ENCODE peak calls at places on chromosomes 5 and 9, in ten cellular contexts. D is hepatocyte, A is brain microvascular endothelial cell, I is AG10803, E is HTR-8/SVneo, M is glutamatergic neuron, T is iris pigment epithelial cell, Y is psoas muscle, L is substantia nigra, P is NCI-H82. U is an unnamed sample.

GRCh38 chr9:127489471-127490115 is 38.3 kb downstream of the LRSAM1 start:
- DNase-seq in L (no peak), I (no peak), M (peak; percentile 76), P (peak; percentile 63), Y (no peak), D (no peak), E (no peak), A (no peak), T (no peak), U (no peak)

GRCh38 chr9:126984969-126985368 is 70.4 kb downstream of the RALGPS1 start:
- DNase-seq in L (no peak), E (no peak), M (no peak), A (no peak), D (no peak), P (no peak), I (peak; percentile 6), Y (peak; percentile 81), T (no peak), U (no peak)

GRCh38 chr9:79623799-79624721 is 52.3 kb downstream of the TLE4 start:
- DNase-seq in A (no peak), D (peak; percentile 31), P (no peak), E (no peak), L (peak; percentile 27), T (no peak), Y (peak; percentile 48), I (no peak), M (no peak), U (no peak)

GRCh38 chr9:34653131-34653530 is 1.1 kb downstream of the IL11RA start:
- DNase-seq in T (peak; percentile 20), P (no peak), A (peak; percentile 37), Y (no peak), E (no peak), I (peak; percentile 77), L (no peak), M (no peak), D (no peak), U (peak; percentile 67)

GRCh38 chr9:70603020-70603411 is 188.6 kb upstream of the KLF9 start:
- DNase-seq in M (no peak), Y (no peak), A (no peak), D (no peak), I (no peak), T (no peak), E (no peak), P (no peak), L (no peak), U (no peak)

GRCh38 chr9:37976714-37977477 is 73.0 kb upstream of the SLC25A51 start:
- DNase-seq in E (no peak), Y (no peak), L (no peak), I (peak; percentile 81), D (peak; percentile 71), P (no peak), A (peak; percentile 90), M (no peak), T (peak; percentile 96), U (peak; percentile 75)

GRCh38 chr5:154831451-154831850 is 19.0 kb downstream of the FAXDC2 start:
- DNase-seq in M (no peak), E (no peak), Y (no peak), P (peak; percentile 24), I (no peak), L (no peak), A (no peak), T (no peak), D (no peak), U (no peak)

GRCh38 chr5:110590187-110590586 is 136.3 kb downstream of the TMEM232 start:
- DNase-seq in A (peak; percentile 11), P (peak; percentile 61), E (no peak), I (peak; percentile 18), L (no peak), M (no peak), Y (no peak), D (peak; percentile 30), T (peak; percentile 22), U (peak; percentile 50)

GRCh38 chr5:140925806-140926205 is 293 bp upstream of the PCDHAC1 start:
- DNase-seq in L (no peak), P (no peak), M (no peak), I (no peak), E (no peak), T (no peak), Y (no peak), A (no peak), D (no peak), U (no peak)

GRCh38 chr9:131027872-131028179 is 18.9 kb downstream of the LAMC3 start:
- DNase-seq in I (no peak), E (no peak), T (no peak), P (no peak), M (no peak), D (no peak), Y (no peak), L (no peak), A (no peak), U (no peak)

GRCh38 chr5:103569313-103570060 is 6.9 kb upstream of the NUDT12 start:
- DNase-seq in E (no peak), L (no peak), T (no peak), Y (no peak), D (peak; percentile 48), P (peak; percentile 59), I (no peak), A (no peak), M (no peak), U (peak; percentile 10)

GRCh38 chr5:66472010-66472409 is 124.2 kb upstream of the MAST4 start:
- DNase-seq in D (no peak), A (no peak), L (no peak), I (no peak), P (no peak), Y (no peak), T (no peak), E (no peak), M (no peak), U (no peak)

GRCh38 chr9:7782390-7783120 is 17.0 kb downstream of the DMAC1 start:
- DNase-seq in E (no peak), A (no peak), T (no peak), L (no peak), P (no peak), D (no peak), M (no peak), I (peak; percentile 21), Y (no peak), U (no peak)

GRCh38 chr9:100714372-100715099 is 136.7 kb downstream of the CAVIN4 start:
- DNase-seq in A (peak; percentile 51), P (peak; percentile 92), L (peak; percentile 72), I (peak; percentile 56), T (peak; percentile 44), M (peak; percentile 84), E (peak; percentile 44), Y (no peak), D (peak; percentile 85), U (peak; percentile 83)

GRCh38 chr9:27353405-27354229 is 56.7 kb upstream of the EQTN start:
- DNase-seq in E (no peak), Y (peak; percentile 80), T (no peak), A (peak; percentile 25), I (peak; percentile 55), D (no peak), P (no peak), L (peak; percentile 88), M (no peak), U (no peak)

GRCh38 chr9:33042528-33042927 is 17.5 kb downstream of the DNAJA1 start:
- DNase-seq in T (no peak), Y (no peak), M (no peak), D (no peak), A (no peak), P (no peak), I (peak; percentile 36), E (no peak), L (no peak), U (no peak)

GRCh38 chr9:86645303-86645702 is 291.1 kb upstream of the TUT7 start:
- DNase-seq in Y (no peak), P (no peak), M (no peak), T (no peak), D (no peak), L (no peak), A (no peak), I (no peak), E (no peak), U (no peak)

GRCh38 chr9:91863469-91863868 is 86.6 kb downstream of the ROR2 start:
- DNase-seq in L (no peak), A (no peak), P (no peak), E (no peak), Y (no peak), T (no peak), I (no peak), M (no peak), D (no peak), U (no peak)

GRCh38 chr9:76218151-76218867 is 175.9 kb downstream of the RFK start:
- DNase-seq in Y (no peak), E (no peak), L (no peak), D (no peak), M (no peak), P (no peak), T (no peak), I (no peak), A (no peak), U (no peak)

GRCh38 chr5:150022163-150022540 is 21.6 kb downstream of the HMGXB3 start:
- DNase-seq in P (no peak), I (peak; percentile 92), A (peak; percentile 79), E (peak; percentile 42), M (no peak), Y (no peak), T (peak; percentile 84), D (no peak), L (no peak), U (peak; percentile 92)

GRCh38 chr5:92662741-92663140 is 918.3 kb downstream of the NR2F1-AS1 start:
- DNase-seq in Y (no peak), D (no peak), E (no peak), M (no peak), L (no peak), A (no peak), T (no peak), P (no peak), I (no peak), U (no peak)

GRCh38 chr9:121240394-121241145 is 27.4 kb upstream of the GSN start:
- DNase-seq in E (no peak), T (no peak), D (no peak), L (no peak), I (peak; percentile 85), Y (no peak), A (no peak), P (no peak), M (no peak), U (peak; percentile 51)

GRCh38 chr9:91852801-91853347 is 97.2 kb downstream of the ROR2 start:
- DNase-seq in Y (no peak), A (no peak), E (no peak), M (no peak), T (no peak), I (no peak), D (no peak), P (no peak), L (no peak), U (no peak)

GRCh38 chr9:129109504-129109903 is 1.1 kb downstream of the CRAT start:
- DNase-seq in E (no peak), P (peak; percentile 55), T (peak; percentile 21), A (no peak), I (peak; percentile 58), L (no peak), D (peak; percentile 37), Y (peak; percentile 80), M (peak; percentile 73), U (peak; percentile 30)

GRCh38 chr9:87206064-87206661 is 258.9 kb upstream of the GAS1 start:
- DNase-seq in I (peak; percentile 65), A (peak; percentile 75), L (no peak), T (peak; percentile 91), M (no peak), E (no peak), P (no peak), D (no peak), Y (no peak), U (peak; percentile 55)

GRCh38 chr5:55903121-55903701 is 52.1 kb downstream of the IL31RA start:
- DNase-seq in A (peak; percentile 69), L (no peak), Y (no peak), P (no peak), T (peak; percentile 81), M (no peak), D (no peak), I (no peak), E (no peak), U (no peak)

GRCh38 chr5:102759700-102760099 is 4.6 kb downstream of the PAM start:
- DNase-seq in I (no peak), T (no peak), Y (no peak), A (no peak), E (no peak), L (no peak), P (no peak), D (no peak), M (no peak), U (no peak)

U was measured in adipocyte.